ENCODE peak calls at places on chromosomes 3 and 15, in nine cellular contexts. One of them, this sample, is unnamed.

GRCh38 chr15:71461748-71462147 is 346.5 kb downstream of the THSD4 start:
- DNase-seq in HL-60: no peak
- DNase-seq in stimulated activated CD4-positive, alpha-beta T cell treated with anti-CD3 and anti-CD28 coated beads, Interleukin-12 subunit alpha, Interleukin-12 subunit beta, amount 100 ng/mL, for 4 hours: no peak
- DNase-seq in COR-L47: no peak
- DNase-seq in IMR-90: no peak
- DNase-seq in NCI-H1694 treated with DMSO at 0.1 percent for 48 hours: no peak
- DNase-seq in germinal center: no peak
- DNase-seq in SHP77 treated with DMSO at 0.1 percent for 48 hours: no peak
- DNase-seq in AML-193: no peak
- DNase-seq in this sample: no peak

GRCh38 chr3:188914556-188914955 is 257.2 kb upstream of the TPRG1 start:
- DNase-seq in NCI-H1694 treated with DMSO at 0.1 percent for 48 hours: no peak
- DNase-seq in SHP77 treated with DMSO at 0.1 percent for 48 hours: no peak
- DNase-seq in COR-L47: no peak
- DNase-seq in IMR-90: peak; percentile 89
- DNase-seq in germinal center: no peak
- DNase-seq in AML-193: no peak
- DNase-seq in HL-60: no peak
- DNase-seq in stimulated activated CD4-positive, alpha-beta T cell treated with anti-CD3 and anti-CD28 coated beads, Interleukin-12 subunit alpha, Interleukin-12 subunit beta, amount 100 ng/mL, for 4 hours: no peak
- DNase-seq in this sample: no peak

GRCh38 chr3:120471643-120472042 is 20.9 kb upstream of the FSTL1 start:
- DNase-seq in COR-L47: no peak
- DNase-seq in SHP77 treated with DMSO at 0.1 percent for 48 hours: no peak
- DNase-seq in stimulated activated CD4-positive, alpha-beta T cell treated with anti-CD3 and anti-CD28 coated beads, Interleukin-12 subunit alpha, Interleukin-12 subunit beta, amount 100 ng/mL, for 4 hours: no peak
- DNase-seq in IMR-90: peak; percentile 68
- DNase-seq in NCI-H1694 treated with DMSO at 0.1 percent for 48 hours: no peak
- DNase-seq in germinal center: no peak
- DNase-seq in HL-60: no peak
- DNase-seq in AML-193: no peak
- DNase-seq in this sample: no peak

GRCh38 chr15:81362790-81363189 is 11.2 kb downstream of the TMC3 start:
- DNase-seq in germinal center: no peak
- DNase-seq in SHP77 treated with DMSO at 0.1 percent for 48 hours: no peak
- DNase-seq in COR-L47: no peak
- DNase-seq in AML-193: no peak
- DNase-seq in NCI-H1694 treated with DMSO at 0.1 percent for 48 hours: no peak
- DNase-seq in stimulated activated CD4-positive, alpha-beta T cell treated with anti-CD3 and anti-CD28 coated beads, Interleukin-12 subunit alpha, Interleukin-12 subunit beta, amount 100 ng/mL, for 4 hours: no peak
- DNase-seq in IMR-90: no peak
- DNase-seq in HL-60: no peak
- DNase-seq in this sample: no peak

GRCh38 chr3:157312366-157312745 is 124.3 kb upstream of the PTX3 start:
- DNase-seq in SHP77 treated with DMSO at 0.1 percent for 48 hours: no peak
- DNase-seq in NCI-H1694 treated with DMSO at 0.1 percent for 48 hours: no peak
- DNase-seq in AML-193: no peak
- DNase-seq in HL-60: no peak
- DNase-seq in IMR-90: no peak
- DNase-seq in germinal center: no peak
- DNase-seq in stimulated activated CD4-positive, alpha-beta T cell treated with anti-CD3 and anti-CD28 coated beads, Interleukin-12 subunit alpha, Interleukin-12 subunit beta, amount 100 ng/mL, for 4 hours: no peak
- DNase-seq in COR-L47: no peak
- DNase-seq in this sample: no peak

GRCh38 chr3:126340081-126340511 is 17.1 kb downstream of the KLF15 start:
- DNase-seq in COR-L47: no peak
- DNase-seq in SHP77 treated with DMSO at 0.1 percent for 48 hours: no peak
- DNase-seq in HL-60: no peak
- DNase-seq in AML-193: no peak
- DNase-seq in stimulated activated CD4-positive, alpha-beta T cell treated with anti-CD3 and anti-CD28 coated beads, Interleukin-12 subunit alpha, Interleukin-12 subunit beta, amount 100 ng/mL, for 4 hours: no peak
- DNase-seq in NCI-H1694 treated with DMSO at 0.1 percent for 48 hours: no peak
- DNase-seq in IMR-90: no peak
- DNase-seq in germinal center: no peak
- DNase-seq in this sample: no peak

GRCh38 chr3:10344147-10344943 is 23.4 kb upstream of the SEC13 start:
- DNase-seq in IMR-90: peak; percentile 54
- DNase-seq in AML-193: peak; percentile 24
- DNase-seq in germinal center: peak; percentile 73
- DNase-seq in COR-L47: no peak
- DNase-seq in NCI-H1694 treated with DMSO at 0.1 percent for 48 hours: no peak
- DNase-seq in stimulated activated CD4-positive, alpha-beta T cell treated with anti-CD3 and anti-CD28 coated beads, Interleukin-12 subunit alpha, Interleukin-12 subunit beta, amount 100 ng/mL, for 4 hours: peak; percentile 57
- DNase-seq in HL-60: peak; percentile 25
- DNase-seq in SHP77 treated with DMSO at 0.1 percent for 48 hours: no peak
- DNase-seq in this sample: no peak

GRCh38 chr3:32913790-32914446 is 37.5 kb upstream of the CCR4 start:
- DNase-seq in IMR-90: no peak
- DNase-seq in NCI-H1694 treated with DMSO at 0.1 percent for 48 hours: no peak
- DNase-seq in stimulated activated CD4-positive, alpha-beta T cell treated with anti-CD3 and anti-CD28 coated beads, Interleukin-12 subunit alpha, Interleukin-12 subunit beta, amount 100 ng/mL, for 4 hours: no peak
- DNase-seq in SHP77 treated with DMSO at 0.1 percent for 48 hours: no peak
- DNase-seq in COR-L47: no peak
- DNase-seq in HL-60: no peak
- DNase-seq in germinal center: no peak
- DNase-seq in AML-193: no peak
- DNase-seq in this sample: no peak

GRCh38 chr3:197297020-197297419 is 1.4 kb downstream of the DLG1 start:
- DNase-seq in NCI-H1694 treated with DMSO at 0.1 percent for 48 hours: no peak
- DNase-seq in IMR-90: no peak
- DNase-seq in SHP77 treated with DMSO at 0.1 percent for 48 hours: no peak
- DNase-seq in germinal center: no peak
- DNase-seq in COR-L47: no peak
- DNase-seq in stimulated activated CD4-positive, alpha-beta T cell treated with anti-CD3 and anti-CD28 coated beads, Interleukin-12 subunit alpha, Interleukin-12 subunit beta, amount 100 ng/mL, for 4 hours: no peak
- DNase-seq in AML-193: no peak
- DNase-seq in HL-60: no peak
- DNase-seq in this sample: no peak

GRCh38 chr3:128942161-128942952 is 51.5 kb downstream of the CFAP92 start:
- DNase-seq in COR-L47: no peak
- DNase-seq in germinal center: no peak
- DNase-seq in NCI-H1694 treated with DMSO at 0.1 percent for 48 hours: no peak
- DNase-seq in stimulated activated CD4-positive, alpha-beta T cell treated with anti-CD3 and anti-CD28 coated beads, Interleukin-12 subunit alpha, Interleukin-12 subunit beta, amount 100 ng/mL, for 4 hours: no peak
- DNase-seq in HL-60: no peak
- DNase-seq in AML-193: no peak
- DNase-seq in SHP77 treated with DMSO at 0.1 percent for 48 hours: no peak
- DNase-seq in IMR-90: no peak
- DNase-seq in this sample: no peak

This sample was measured in CMK.